ENCODE peak calls at places on chromosomes 1 and 21, in seven cellular contexts. J is progenitor cell of endocrine pancreas, L is HCT116, F is SK-N-SH, P is H4, V is pulmonary artery endothelial cell, W is GM23338. D is an unnamed sample.

GRCh38 chr1:953524-954320 is 5.3 kb downstream of the NOC2L start:
- DNase-seq in J (no peak), L (no peak), F (no peak), P (no peak), V (no peak), W (no peak), D (no peak)

GRCh38 chr1:230242317-230242716 is 175.3 kb downstream of the GALNT2 start:
- DNase-seq in J (no peak), L (no peak), F (no peak), P (no peak), V (no peak), W (no peak), D (no peak)

GRCh38 chr1:214234635-214235025 is 46.3 kb upstream of the SMYD2 start:
- DNase-seq in J (no peak), L (no peak), F (no peak), P (no peak), V (no peak), W (no peak), D (no peak)

GRCh38 chr1:228548788-228549187 is 61.6 kb downstream of the RNF187 start:
- DNase-seq in J (no peak), L (no peak), F (no peak), P (no peak), V (no peak), W (peak), D (no peak)

GRCh38 chr1:6273380-6273891 is 12.5 kb upstream of the GPR153 start:
- DNase-seq in J (no peak), L (no peak), F (no peak), P (peak), V (no peak), W (peak), D (peak)

GRCh38 chr21:29342394-29342957 is 43.8 kb downstream of the BACH1 start:
- DNase-seq in J (no peak), L (no peak), F (peak), P (peak), V (peak), W (no peak), D (peak)

GRCh38 chr1:147919881-147920280 is 8.3 kb upstream of the GPR89B start:
- DNase-seq in J (no peak), L (no peak), F (no peak), P (no peak), V (no peak), W (no peak), D (no peak)

GRCh38 chr1:234135501-234135900 is 231.0 kb downstream of the SLC35F3 start:
- DNase-seq in J (no peak), L (no peak), F (no peak), P (no peak), V (no peak), W (no peak), D (no peak)

GRCh38 chr1:32201011-32201855 is 838 bp downstream of the CCDC28B start:
- DNase-seq in J (peak), L (no peak), F (peak), P (peak), V (no peak), W (peak), D (no peak)

GRCh38 chr1:19765623-19766022 is 34.1 kb downstream of the TMCO4 start:
- DNase-seq in J (no peak), L (peak), F (no peak), P (peak), V (peak), W (no peak), D (peak)

GRCh38 chr1:204746838-204747442 is 61.4 kb upstream of the LRRN2 start:
- DNase-seq in J (peak), L (peak), F (peak), P (peak), V (no peak), W (peak), D (peak)

GRCh38 chr1:17717595-17717994 is 37.5 kb upstream of the ACTL8 start:
- DNase-seq in J (no peak), L (no peak), F (no peak), P (no peak), V (no peak), W (no peak), D (no peak)

GRCh38 chr1:93579891-93580290 is 101.7 kb downstream of the BCAR3 start:
- DNase-seq in J (no peak), L (no peak), F (no peak), P (peak), V (no peak), W (no peak), D (no peak)

GRCh38 chr1:229388876-229389580 is 44.9 kb downstream of the ACTA1 start:
- DNase-seq in J (no peak), L (no peak), F (no peak), P (peak), V (no peak), W (no peak), D (no peak)

GRCh38 chr1:227883073-227883520 is 64.6 kb downstream of the WNT9A start:
- DNase-seq in J (no peak), L (no peak), F (peak), P (no peak), V (no peak), W (no peak), D (no peak)

GRCh38 chr1:225146478-225146877 is 217.0 kb downstream of the DNAH14 start:
- DNase-seq in J (no peak), L (no peak), F (peak), P (no peak), V (no peak), W (peak), D (no peak)

GRCh38 chr1:200866521-200866920 is 6.3 kb upstream of the GPR25 start:
- DNase-seq in J (no peak), L (no peak), F (no peak), P (no peak), V (no peak), W (no peak), D (no peak)

GRCh38 chr1:41819069-41819468 is 99.7 kb downstream of the HIVEP3 start:
- DNase-seq in J (no peak), L (no peak), F (no peak), P (no peak), V (no peak), W (no peak), D (no peak)

GRCh38 chr1:154416496-154417337 is 11.6 kb downstream of the IL6R start:
- DNase-seq in J (no peak), L (no peak), F (no peak), P (no peak), V (no peak), W (no peak), D (no peak)

GRCh38 chr1:29876902-29877301 is 640.6 kb downstream of the PTPRU start:
- DNase-seq in J (no peak), L (no peak), F (no peak), P (no peak), V (no peak), W (peak), D (no peak)

GRCh38 chr1:43284065-43284464 is 1.3 kb downstream of the C1orf210 start:
- DNase-seq in J (no peak), L (no peak), F (no peak), P (no peak), V (no peak), W (no peak), D (no peak)

GRCh38 chr1:99784809-99785255 is 18.4 kb upstream of the FRRS1 start:
- DNase-seq in J (no peak), L (no peak), F (no peak), P (no peak), V (no peak), W (no peak), D (no peak)

GRCh38 chr1:52727114-52727586 is 897 bp downstream of the ZYG11B start:
- DNase-seq in J (no peak), L (no peak), F (peak), P (no peak), V (no peak), W (no peak), D (no peak)

GRCh38 chr1:184340984-184341383 is 45.8 kb upstream of the C1orf21 start:
- DNase-seq in J (no peak), L (no peak), F (no peak), P (no peak), V (no peak), W (peak), D (no peak)

GRCh38 chr21:15826147-15826780 is 96.5 kb downstream of the USP25 start:
- DNase-seq in J (no peak), L (peak), F (peak), P (peak), V (peak), W (peak), D (peak)

GRCh38 chr1:10815863-10816195 is 19.4 kb upstream of the CASZ1 start:
- DNase-seq in J (no peak), L (no peak), F (no peak), P (no peak), V (no peak), W (no peak), D (no peak)

GRCh38 chr1:44676484-44677200 is 2.1 kb downstream of the ARMH1 start:
- DNase-seq in J (no peak), L (no peak), F (no peak), P (no peak), V (no peak), W (no peak), D (peak)

GRCh38 chr21:42439284-42440186 is 35.8 kb downstream of the UBASH3A start:
- DNase-seq in J (no peak), L (no peak), F (no peak), P (no peak), V (no peak), W (no peak), D (no peak)

GRCh38 chr1:1550591-1551432 is 10.4 kb upstream of the TMEM240 start:
- DNase-seq in J (no peak), L (no peak), F (peak), P (no peak), V (no peak), W (peak), D (no peak)

GRCh38 chr1:220119043-220119512 is 25.1 kb downstream of the IARS2 start:
- DNase-seq in J (no peak), L (no peak), F (no peak), P (no peak), V (no peak), W (no peak), D (no peak)

GRCh38 chr1:206851611-206852010 is 13.8 kb upstream of the IL20 start:
- DNase-seq in J (no peak), L (no peak), F (no peak), P (no peak), V (no peak), W (no peak), D (no peak)

GRCh38 chr1:218661411-218661810 is 316.3 kb downstream of the TGFB2 start:
- DNase-seq in J (no peak), L (no peak), F (no peak), P (no peak), V (no peak), W (no peak), D (no peak)

GRCh38 chr1:39795651-39796050 is 7.0 kb upstream of the BMP8B start:
- DNase-seq in J (no peak), L (no peak), F (peak), P (no peak), V (no peak), W (no peak), D (no peak)

GRCh38 chr1:19055001-19055400 is 98.5 kb upstream of the IFFO2 start:
- DNase-seq in J (no peak), L (no peak), F (no peak), P (no peak), V (no peak), W (no peak), D (no peak)

GRCh38 chr1:223319913-223320600 is 43.9 kb downstream of the SUSD4 start:
- DNase-seq in J (no peak), L (no peak), F (no peak), P (no peak), V (no peak), W (peak), D (no peak)

GRCh38 chr1:223765036-223765718 is 52.8 kb downstream of the CAPN2 start:
- DNase-seq in J (no peak), L (no peak), F (no peak), P (no peak), V (no peak), W (no peak), D (no peak)

GRCh38 chr1:38246955-38247952 is 200.7 kb upstream of the POU3F1 start:
- DNase-seq in J (no peak), L (no peak), F (no peak), P (no peak), V (no peak), W (no peak), D (peak)